ENCODE peak calls at places on chromosomes 5 and 9, in six cellular contexts. C is mesenteric fat pad, Q is GM12865, H is NT2/D1, F is mesothelial cell of epicardium, P is EL. Y is an unnamed sample.

GRCh38 chr5:34500236-34500836 is 155.8 kb upstream of the RAI14 start:
- DNase-seq in H (no peak), C (no peak), Q (peak), P (no peak), F (no peak), Y (no peak)

GRCh38 chr5:73129143-73129542 is 8.8 kb downstream of the TMEM171 start:
- DNase-seq in P (no peak), F (no peak), C (no peak), H (no peak), Q (no peak), Y (no peak)

GRCh38 chr5:180353226-180353962 is at the start of gene GFPT2:
- DNase-seq in Q (peak), F (peak), H (peak), C (no peak), P (peak), Y (peak)

GRCh38 chr5:100794844-100795243 is 108.2 kb downstream of the ST8SIA4 start:
- DNase-seq in Q (no peak), F (no peak), P (no peak), H (no peak), C (no peak), Y (no peak)

GRCh38 chr5:627840-628239 is 15.7 kb downstream of the CEP72 start:
- DNase-seq in F (no peak), P (no peak), H (no peak), Q (no peak), C (no peak), Y (no peak)

GRCh38 chr9:111064160-111064733 is 26.0 kb upstream of the LPAR1 start:
- DNase-seq in H (no peak), Q (peak), P (no peak), C (no peak), F (no peak), Y (peak)

GRCh38 chr9:18010492-18010891 is 431.6 kb downstream of the SH3GL2 start:
- DNase-seq in C (no peak), P (no peak), F (no peak), H (no peak), Q (no peak), Y (no peak)

GRCh38 chr9:121640076-121640475 is 11.4 kb upstream of the DAB2IP start:
- DNase-seq in P (peak), H (peak), Q (peak), F (peak), C (no peak), Y (peak)

GRCh38 chr9:99782962-99783718 is 38.5 kb upstream of the NR4A3 start:
- DNase-seq in C (no peak), P (no peak), H (no peak), F (no peak), Q (peak), Y (no peak)

GRCh38 chr9:134619983-134620612 is 21.5 kb upstream of the COL5A1 start:
- DNase-seq in Q (no peak), F (peak), C (peak), H (no peak), P (no peak), Y (no peak)

GRCh38 chr5:5025774-5026406 is 114.2 kb upstream of the ADAMTS16 start:
- DNase-seq in P (peak), H (no peak), F (no peak), C (no peak), Q (peak), Y (no peak)

GRCh38 chr5:137055271-137055872 is 443.8 kb downstream of the SPOCK1 start:
- DNase-seq in H (no peak), C (no peak), F (no peak), Q (no peak), P (no peak), Y (no peak)

GRCh38 chr5:135129307-135129706 is 95.3 kb upstream of the PITX1 start:
- DNase-seq in H (no peak), F (no peak), Q (no peak), C (no peak), P (peak), Y (no peak)

GRCh38 chr5:67196537-67197059 is at the start of gene CD180:
- DNase-seq in P (no peak), Q (peak), C (no peak), F (no peak), H (no peak), Y (no peak)

GRCh38 chr9:2493106-2493505 is 128.5 kb upstream of the VLDLR start:
- DNase-seq in C (no peak), Q (no peak), F (no peak), H (no peak), P (no peak), Y (no peak)

GRCh38 chr9:79357620-79358019 is 214.1 kb upstream of the TLE4 start:
- DNase-seq in P (no peak), H (no peak), F (no peak), C (no peak), Q (no peak), Y (no peak)

GRCh38 chr9:92535940-92536850 is at the start of gene ECM2:
- DNase-seq in H (no peak), C (no peak), P (no peak), Q (no peak), F (no peak), Y (no peak)

GRCh38 chr9:116377179-116377790 is 223.7 kb downstream of the PAPPA start:
- DNase-seq in F (no peak), Q (no peak), C (no peak), H (no peak), P (peak), Y (no peak)

GRCh38 chr9:26271495-26272122 is 593.4 kb upstream of the TUSC1 start:
- DNase-seq in C (no peak), F (no peak), Q (no peak), P (no peak), H (no peak), Y (no peak)

GRCh38 chr5:140801494-140801841 is 611 bp downstream of the PCDHA3 start:
- DNase-seq in H (no peak), Q (no peak), F (no peak), C (no peak), P (peak), Y (no peak)

GRCh38 chr5:132662925-132663770 is 5.2 kb downstream of the IL13 start:
- DNase-seq in P (no peak), C (no peak), H (no peak), F (no peak), Q (peak), Y (peak)

GRCh38 chr5:87020099-87020934 is 247.4 kb upstream of the RASA1 start:
- DNase-seq in F (no peak), Q (peak), H (no peak), P (peak), C (no peak), Y (peak)

GRCh38 chr5:95759634-95760033 is 28.5 kb downstream of the RHOBTB3 start:
- DNase-seq in F (no peak), P (peak), H (no peak), Q (no peak), C (no peak), Y (no peak)

GRCh38 chr9:38393128-38393809 is 767 bp downstream of the ALDH1B1 start:
- DNase-seq in P (peak), C (no peak), F (no peak), Q (peak), H (no peak), Y (peak)

GRCh38 chr5:139394123-139394653 is 716 bp downstream of the PROB1 start:
- DNase-seq in Q (peak), P (peak), H (peak), F (peak), C (no peak), Y (peak)

GRCh38 chr9:115327441-115328122 is 209.6 kb upstream of the TNC start:
- DNase-seq in F (no peak), C (no peak), Q (no peak), P (peak), H (no peak), Y (no peak)

GRCh38 chr9:35660966-35661413 is 2.9 kb downstream of the CCDC107 start:
- DNase-seq in Q (no peak), F (no peak), H (no peak), C (no peak), P (peak), Y (no peak)

GRCh38 chr5:176810084-176810597 is at the start of gene UNC5A:
- DNase-seq in F (peak), H (no peak), Q (peak), P (peak), C (no peak), Y (peak)

GRCh38 chr5:135042595-135042994 is 8.6 kb upstream of the PITX1 start:
- DNase-seq in Q (no peak), H (no peak), F (no peak), P (no peak), C (no peak), Y (no peak)

GRCh38 chr5:42517164-42517563 is 93.9 kb downstream of the GHR start:
- DNase-seq in Q (no peak), P (no peak), F (no peak), H (no peak), C (no peak), Y (no peak)